ENCODE peak calls at places on chromosomes 12 and 14, in nine cellular contexts. F, S, R, J, G, P, W, Z and Y are unnamed samples.

GRCh38 chr12:116594325-116595038 is 35.3 kb downstream of the MAP1LC3B2 start:
- DNase-seq in F (no peak), S (no peak), R (peak), J (no peak), G (peak), P (no peak), W (no peak), Z (peak), Y (peak)

GRCh38 chr12:132904718-132905328 is 17.4 kb upstream of the CHFR start:
- DNase-seq in F (peak), S (no peak), R (peak), J (no peak), G (peak), P (peak), W (peak), Z (peak), Y (peak)

GRCh38 chr12:108646597-108647190 is 13.0 kb upstream of the SELPLG start:
- DNase-seq in F (no peak), S (no peak), R (no peak), J (no peak), G (no peak), P (no peak), W (no peak), Z (no peak), Y (no peak)

GRCh38 chr12:93894391-93895095 is 217.4 kb downstream of the CRADD start:
- DNase-seq in F (no peak), S (peak), R (no peak), J (peak), G (no peak), P (no peak), W (peak), Z (no peak), Y (no peak)

GRCh38 chr12:10749700-10750384 is 26.7 kb upstream of the YBX3 start:
- DNase-seq in F (peak), S (peak), R (peak), J (peak), G (peak), P (peak), W (peak), Z (peak), Y (peak)

GRCh38 chr14:75969891-75970290 is 11.9 kb downstream of the TGFB3 start:
- DNase-seq in F (peak), S (no peak), R (no peak), J (no peak), G (no peak), P (no peak), W (no peak), Z (no peak), Y (no peak)

GRCh38 chr14:103520657-103521437 is 1.8 kb downstream of the CKB start:
- DNase-seq in F (peak), S (no peak), R (peak), J (peak), G (peak), P (peak), W (peak), Z (peak), Y (peak)

GRCh38 chr12:10170199-10170598 is 1.7 kb downstream of the OLR1 start:
- DNase-seq in F (peak), S (no peak), R (no peak), J (no peak), G (no peak), P (no peak), W (no peak), Z (no peak), Y (no peak)

GRCh38 chr12:69007166-69007857 is 74.3 kb upstream of the CPM start:
- DNase-seq in F (peak), S (peak), R (no peak), J (no peak), G (peak), P (peak), W (peak), Z (no peak), Y (no peak)

GRCh38 chr12:103762473-103762872 is 78.6 kb downstream of the NT5DC3 start:
- DNase-seq in F (no peak), S (no peak), R (no peak), J (no peak), G (no peak), P (no peak), W (no peak), Z (no peak), Y (no peak)